ENCODE peak calls at places on chromosome 16, in ten cellular contexts. One of them, this sample, is unnamed.

GRCh38 chr16:7615565-7615964 is 282.9 kb downstream of the RBFOX1 start:
- DNase-seq in stimulated activated CD4-positive, alpha-beta T cell treated with anti-CD3 and anti-CD28 coated beads, Interleukin-4, amount 100 ng/mL, for 1 hour: no peak
- DNase-seq in RKO: peak
- DNase-seq in adrenal gland: no peak
- DNase-seq in KG1: no peak
- DNase-seq in small intestine: no peak
- DNase-seq in iPS DF 19.7: no peak
- DNase-seq in left ventricle myocardium inferior: no peak
- DNase-seq in progenitor cell of endocrine pancreas: no peak
- DNase-seq in AG20443: no peak
- DNase-seq in this sample: no peak

GRCh38 chr16:84362410-84362809 is 5.9 kb upstream of the ATP2C2 start:
- DNase-seq in stimulated activated CD4-positive, alpha-beta T cell treated with anti-CD3 and anti-CD28 coated beads, Interleukin-4, amount 100 ng/mL, for 1 hour: no peak
- DNase-seq in RKO: no peak
- DNase-seq in adrenal gland: no peak
- DNase-seq in KG1: no peak
- DNase-seq in small intestine: peak
- DNase-seq in iPS DF 19.7: no peak
- DNase-seq in left ventricle myocardium inferior: no peak
- DNase-seq in progenitor cell of endocrine pancreas: no peak
- DNase-seq in AG20443: no peak
- DNase-seq in this sample: no peak

GRCh38 chr16:67375161-67375560 is 18.1 kb downstream of the TPPP3 start:
- DNase-seq in stimulated activated CD4-positive, alpha-beta T cell treated with anti-CD3 and anti-CD28 coated beads, Interleukin-4, amount 100 ng/mL, for 1 hour: no peak
- DNase-seq in RKO: no peak
- DNase-seq in adrenal gland: no peak
- DNase-seq in KG1: no peak
- DNase-seq in small intestine: no peak
- DNase-seq in iPS DF 19.7: no peak
- DNase-seq in left ventricle myocardium inferior: no peak
- DNase-seq in progenitor cell of endocrine pancreas: no peak
- DNase-seq in AG20443: no peak
- DNase-seq in this sample: no peak

GRCh38 chr16:65121870-65122723 is at the start of gene CDH11:
- DNase-seq in stimulated activated CD4-positive, alpha-beta T cell treated with anti-CD3 and anti-CD28 coated beads, Interleukin-4, amount 100 ng/mL, for 1 hour: no peak
- DNase-seq in RKO: no peak
- DNase-seq in adrenal gland: no peak
- DNase-seq in KG1: no peak
- DNase-seq in small intestine: no peak
- DNase-seq in iPS DF 19.7: no peak
- DNase-seq in left ventricle myocardium inferior: peak
- DNase-seq in progenitor cell of endocrine pancreas: peak
- DNase-seq in AG20443: peak
- DNase-seq in this sample: peak

GRCh38 chr16:86353185-86353584 is 157.1 kb upstream of the FOXF1 start:
- DNase-seq in stimulated activated CD4-positive, alpha-beta T cell treated with anti-CD3 and anti-CD28 coated beads, Interleukin-4, amount 100 ng/mL, for 1 hour: no peak
- DNase-seq in RKO: peak
- DNase-seq in adrenal gland: no peak
- DNase-seq in KG1: no peak
- DNase-seq in small intestine: no peak
- DNase-seq in iPS DF 19.7: no peak
- DNase-seq in left ventricle myocardium inferior: no peak
- DNase-seq in progenitor cell of endocrine pancreas: no peak
- DNase-seq in AG20443: peak
- DNase-seq in this sample: peak

GRCh38 chr16:22181843-22182242 is 19.5 kb downstream of the SDR42E2 start:
- DNase-seq in stimulated activated CD4-positive, alpha-beta T cell treated with anti-CD3 and anti-CD28 coated beads, Interleukin-4, amount 100 ng/mL, for 1 hour: no peak
- DNase-seq in RKO: no peak
- DNase-seq in adrenal gland: no peak
- DNase-seq in KG1: no peak
- DNase-seq in small intestine: no peak
- DNase-seq in iPS DF 19.7: no peak
- DNase-seq in left ventricle myocardium inferior: no peak
- DNase-seq in progenitor cell of endocrine pancreas: no peak
- DNase-seq in AG20443: no peak
- DNase-seq in this sample: no peak

GRCh38 chr16:58148099-58148498 is 18.9 kb upstream of the CFAP20 start:
- DNase-seq in stimulated activated CD4-positive, alpha-beta T cell treated with anti-CD3 and anti-CD28 coated beads, Interleukin-4, amount 100 ng/mL, for 1 hour: no peak
- DNase-seq in RKO: no peak
- DNase-seq in adrenal gland: no peak
- DNase-seq in KG1: no peak
- DNase-seq in small intestine: no peak
- DNase-seq in iPS DF 19.7: no peak
- DNase-seq in left ventricle myocardium inferior: no peak
- DNase-seq in progenitor cell of endocrine pancreas: no peak
- DNase-seq in AG20443: no peak
- DNase-seq in this sample: no peak

GRCh38 chr16:88770459-88771293 is 14.3 kb downstream of the PIEZO1 start:
- DNase-seq in stimulated activated CD4-positive, alpha-beta T cell treated with anti-CD3 and anti-CD28 coated beads, Interleukin-4, amount 100 ng/mL, for 1 hour: peak
- DNase-seq in RKO: no peak
- DNase-seq in adrenal gland: peak
- DNase-seq in KG1: peak
- DNase-seq in small intestine: peak
- DNase-seq in iPS DF 19.7: no peak
- DNase-seq in left ventricle myocardium inferior: peak
- DNase-seq in progenitor cell of endocrine pancreas: no peak
- DNase-seq in AG20443: no peak
- DNase-seq in this sample: no peak

GRCh38 chr16:67277294-67277998 is 1.9 kb upstream of the PLEKHG4 start:
- DNase-seq in stimulated activated CD4-positive, alpha-beta T cell treated with anti-CD3 and anti-CD28 coated beads, Interleukin-4, amount 100 ng/mL, for 1 hour: no peak
- DNase-seq in RKO: peak
- DNase-seq in adrenal gland: peak
- DNase-seq in KG1: no peak
- DNase-seq in small intestine: no peak
- DNase-seq in iPS DF 19.7: no peak
- DNase-seq in left ventricle myocardium inferior: no peak
- DNase-seq in progenitor cell of endocrine pancreas: no peak
- DNase-seq in AG20443: peak
- DNase-seq in this sample: peak

GRCh38 chr16:64276646-64277045 is 845.2 kb downstream of the CDH11 start:
- DNase-seq in stimulated activated CD4-positive, alpha-beta T cell treated with anti-CD3 and anti-CD28 coated beads, Interleukin-4, amount 100 ng/mL, for 1 hour: no peak
- DNase-seq in RKO: no peak
- DNase-seq in adrenal gland: no peak
- DNase-seq in KG1: no peak
- DNase-seq in small intestine: no peak
- DNase-seq in iPS DF 19.7: no peak
- DNase-seq in left ventricle myocardium inferior: no peak
- DNase-seq in progenitor cell of endocrine pancreas: no peak
- DNase-seq in AG20443: no peak
- DNase-seq in this sample: no peak

GRCh38 chr16:73510852-73511251 is 462.9 kb upstream of the ZFHX3 start:
- DNase-seq in stimulated activated CD4-positive, alpha-beta T cell treated with anti-CD3 and anti-CD28 coated beads, Interleukin-4, amount 100 ng/mL, for 1 hour: no peak
- DNase-seq in RKO: no peak
- DNase-seq in adrenal gland: no peak
- DNase-seq in KG1: no peak
- DNase-seq in small intestine: no peak
- DNase-seq in iPS DF 19.7: no peak
- DNase-seq in left ventricle myocardium inferior: no peak
- DNase-seq in progenitor cell of endocrine pancreas: no peak
- DNase-seq in AG20443: no peak
- DNase-seq in this sample: no peak

GRCh38 chr16:985237-985636 is 3.7 kb downstream of the SOX8 start:
- DNase-seq in stimulated activated CD4-positive, alpha-beta T cell treated with anti-CD3 and anti-CD28 coated beads, Interleukin-4, amount 100 ng/mL, for 1 hour: no peak
- DNase-seq in RKO: no peak
- DNase-seq in adrenal gland: no peak
- DNase-seq in KG1: no peak
- DNase-seq in small intestine: no peak
- DNase-seq in iPS DF 19.7: no peak
- DNase-seq in left ventricle myocardium inferior: no peak
- DNase-seq in progenitor cell of endocrine pancreas: no peak
- DNase-seq in AG20443: no peak
- DNase-seq in this sample: no peak

GRCh38 chr16:87538594-87538993 is 45.8 kb upstream of the ZCCHC14 start:
- DNase-seq in stimulated activated CD4-positive, alpha-beta T cell treated with anti-CD3 and anti-CD28 coated beads, Interleukin-4, amount 100 ng/mL, for 1 hour: no peak
- DNase-seq in RKO: no peak
- DNase-seq in adrenal gland: no peak
- DNase-seq in KG1: no peak
- DNase-seq in small intestine: no peak
- DNase-seq in iPS DF 19.7: no peak
- DNase-seq in left ventricle myocardium inferior: no peak
- DNase-seq in progenitor cell of endocrine pancreas: no peak
- DNase-seq in AG20443: peak
- DNase-seq in this sample: peak

GRCh38 chr16:8850279-8850885 is 18.4 kb downstream of the CARHSP1 start:
- DNase-seq in stimulated activated CD4-positive, alpha-beta T cell treated with anti-CD3 and anti-CD28 coated beads, Interleukin-4, amount 100 ng/mL, for 1 hour: no peak
- DNase-seq in RKO: peak
- DNase-seq in adrenal gland: peak
- DNase-seq in KG1: peak
- DNase-seq in small intestine: no peak
- DNase-seq in iPS DF 19.7: no peak
- DNase-seq in left ventricle myocardium inferior: peak
- DNase-seq in progenitor cell of endocrine pancreas: no peak
- DNase-seq in AG20443: peak
- DNase-seq in this sample: peak

GRCh38 chr16:14501331-14502255 is 128.5 kb downstream of the PARN start:
- DNase-seq in stimulated activated CD4-positive, alpha-beta T cell treated with anti-CD3 and anti-CD28 coated beads, Interleukin-4, amount 100 ng/mL, for 1 hour: no peak
- DNase-seq in RKO: peak
- DNase-seq in adrenal gland: peak
- DNase-seq in KG1: no peak
- DNase-seq in small intestine: peak
- DNase-seq in iPS DF 19.7: peak
- DNase-seq in left ventricle myocardium inferior: peak
- DNase-seq in progenitor cell of endocrine pancreas: no peak
- DNase-seq in AG20443: peak
- DNase-seq in this sample: peak

GRCh38 chr16:1514507-1514906 is 19.0 kb upstream of the TMEM204 start:
- DNase-seq in stimulated activated CD4-positive, alpha-beta T cell treated with anti-CD3 and anti-CD28 coated beads, Interleukin-4, amount 100 ng/mL, for 1 hour: no peak
- DNase-seq in RKO: no peak
- DNase-seq in adrenal gland: no peak
- DNase-seq in KG1: no peak
- DNase-seq in small intestine: no peak
- DNase-seq in iPS DF 19.7: no peak
- DNase-seq in left ventricle myocardium inferior: no peak
- DNase-seq in progenitor cell of endocrine pancreas: no peak
- DNase-seq in AG20443: no peak
- DNase-seq in this sample: no peak

GRCh38 chr16:13316008-13316407 is 414.6 kb downstream of the SHISA9 start:
- DNase-seq in stimulated activated CD4-positive, alpha-beta T cell treated with anti-CD3 and anti-CD28 coated beads, Interleukin-4, amount 100 ng/mL, for 1 hour: no peak
- DNase-seq in RKO: no peak
- DNase-seq in adrenal gland: no peak
- DNase-seq in KG1: no peak
- DNase-seq in small intestine: no peak
- DNase-seq in iPS DF 19.7: no peak
- DNase-seq in left ventricle myocardium inferior: no peak
- DNase-seq in progenitor cell of endocrine pancreas: no peak
- DNase-seq in AG20443: no peak
- DNase-seq in this sample: no peak

GRCh38 chr16:3987231-3987630 is 106.7 kb upstream of the CREBBP start:
- DNase-seq in stimulated activated CD4-positive, alpha-beta T cell treated with anti-CD3 and anti-CD28 coated beads, Interleukin-4, amount 100 ng/mL, for 1 hour: no peak
- DNase-seq in RKO: no peak
- DNase-seq in adrenal gland: no peak
- DNase-seq in KG1: no peak
- DNase-seq in small intestine: no peak
- DNase-seq in iPS DF 19.7: no peak
- DNase-seq in left ventricle myocardium inferior: no peak
- DNase-seq in progenitor cell of endocrine pancreas: no peak
- DNase-seq in AG20443: no peak
- DNase-seq in this sample: no peak

GRCh38 chr16:11666108-11667055 is 1.9 kb upstream of the SNN start:
- DNase-seq in stimulated activated CD4-positive, alpha-beta T cell treated with anti-CD3 and anti-CD28 coated beads, Interleukin-4, amount 100 ng/mL, for 1 hour: no peak
- DNase-seq in RKO: no peak
- DNase-seq in adrenal gland: no peak
- DNase-seq in KG1: no peak
- DNase-seq in small intestine: no peak
- DNase-seq in iPS DF 19.7: no peak
- DNase-seq in left ventricle myocardium inferior: no peak
- DNase-seq in progenitor cell of endocrine pancreas: no peak
- DNase-seq in AG20443: no peak
- DNase-seq in this sample: no peak

GRCh38 chr16:62475573-62475972 is 439.3 kb upstream of the CDH8 start:
- DNase-seq in stimulated activated CD4-positive, alpha-beta T cell treated with anti-CD3 and anti-CD28 coated beads, Interleukin-4, amount 100 ng/mL, for 1 hour: no peak
- DNase-seq in RKO: no peak
- DNase-seq in adrenal gland: no peak
- DNase-seq in KG1: no peak
- DNase-seq in small intestine: no peak
- DNase-seq in iPS DF 19.7: no peak
- DNase-seq in left ventricle myocardium inferior: no peak
- DNase-seq in progenitor cell of endocrine pancreas: no peak
- DNase-seq in AG20443: no peak
- DNase-seq in this sample: no peak

GRCh38 chr16:78742501-78743283 is 643.2 kb downstream of the WWOX start:
- DNase-seq in stimulated activated CD4-positive, alpha-beta T cell treated with anti-CD3 and anti-CD28 coated beads, Interleukin-4, amount 100 ng/mL, for 1 hour: peak
- DNase-seq in RKO: no peak
- DNase-seq in adrenal gland: peak
- DNase-seq in KG1: peak
- DNase-seq in small intestine: peak
- DNase-seq in iPS DF 19.7: no peak
- DNase-seq in left ventricle myocardium inferior: no peak
- DNase-seq in progenitor cell of endocrine pancreas: no peak
- DNase-seq in AG20443: no peak
- DNase-seq in this sample: peak

GRCh38 chr16:57757326-57757786 is 21.8 kb downstream of the KATNB1 start:
- DNase-seq in stimulated activated CD4-positive, alpha-beta T cell treated with anti-CD3 and anti-CD28 coated beads, Interleukin-4, amount 100 ng/mL, for 1 hour: peak
- DNase-seq in RKO: peak
- DNase-seq in adrenal gland: peak
- DNase-seq in KG1: peak
- DNase-seq in small intestine: peak
- DNase-seq in iPS DF 19.7: no peak
- DNase-seq in left ventricle myocardium inferior: peak
- DNase-seq in progenitor cell of endocrine pancreas: peak
- DNase-seq in AG20443: peak
- DNase-seq in this sample: peak

This sample was measured in aorta.